ENCODE peak calls at places on chromosomes 12 and 14, in seven cellular contexts. M, O, N, B, W, P and R are unnamed samples.

GRCh38 chr12:105113094-105113493 is 5.6 kb downstream of the WASHC4 start:
- DNase-seq in M (no peak), O (no peak), N (no peak), B (no peak), W (no peak), P (no peak), R (no peak)

GRCh38 chr14:36408388-36408787 is 88.0 kb upstream of the MBIP start:
- DNase-seq in M (no peak), O (no peak), N (no peak), B (no peak), W (no peak), P (no peak), R (no peak)

GRCh38 chr14:94100847-94101246 is 9.7 kb upstream of the IFI27 start:
- DNase-seq in M (no peak), O (peak), N (peak), B (peak), W (no peak), P (no peak), R (no peak)

GRCh38 chr12:70049596-70050360 is 193.5 kb upstream of the CNOT2 start:
- DNase-seq in M (peak), O (no peak), N (no peak), B (no peak), W (no peak), P (no peak), R (no peak)

GRCh38 chr12:126428769-126429168 is 1363.5 kb downstream of the AACS start:
- DNase-seq in M (no peak), O (no peak), N (no peak), B (no peak), W (no peak), P (no peak), R (no peak)

GRCh38 chr12:78562358-78563205 is 302.0 kb upstream of the SYT1 start:
- DNase-seq in M (no peak), O (peak), N (peak), B (no peak), W (no peak), P (no peak), R (no peak)

GRCh38 chr14:67999693-68000384 is 180.3 kb downstream of the RAD51B start:
- DNase-seq in M (no peak), O (peak), N (peak), B (peak), W (no peak), P (no peak), R (no peak)

GRCh38 chr12:96070670-96071279 is 35.4 kb upstream of the LTA4H start:
- DNase-seq in M (no peak), O (no peak), N (peak), B (peak), W (no peak), P (no peak), R (no peak)

GRCh38 chr14:82070040-82070439 is 536.4 kb upstream of the SEL1L start:
- DNase-seq in M (no peak), O (no peak), N (no peak), B (no peak), W (no peak), P (no peak), R (no peak)

GRCh38 chr12:21354641-21355040 is 18.1 kb upstream of the IAPP start:
- DNase-seq in M (no peak), O (no peak), N (no peak), B (no peak), W (no peak), P (no peak), R (no peak)

GRCh38 chr14:50363734-50364113 is 33.0 kb downstream of the CDKL1 start:
- DNase-seq in M (no peak), O (peak), N (peak), B (no peak), W (no peak), P (no peak), R (no peak)

GRCh38 chr12:2183556-2184541 is 131.1 kb downstream of the CACNA1C start:
- DNase-seq in M (no peak), O (peak), N (peak), B (peak), W (no peak), P (no peak), R (no peak)

GRCh38 chr12:2190085-2190484 is 137.3 kb downstream of the CACNA1C start:
- DNase-seq in M (no peak), O (no peak), N (no peak), B (no peak), W (no peak), P (no peak), R (no peak)

GRCh38 chr12:2185751-2186341 is 133.1 kb downstream of the CACNA1C start:
- DNase-seq in M (no peak), O (no peak), N (no peak), B (peak), W (no peak), P (no peak), R (no peak)

GRCh38 chr12:2190896-2191533 is 138.2 kb downstream of the CACNA1C start:
- DNase-seq in M (no peak), O (no peak), N (no peak), B (no peak), W (no peak), P (no peak), R (no peak)

DNA sequence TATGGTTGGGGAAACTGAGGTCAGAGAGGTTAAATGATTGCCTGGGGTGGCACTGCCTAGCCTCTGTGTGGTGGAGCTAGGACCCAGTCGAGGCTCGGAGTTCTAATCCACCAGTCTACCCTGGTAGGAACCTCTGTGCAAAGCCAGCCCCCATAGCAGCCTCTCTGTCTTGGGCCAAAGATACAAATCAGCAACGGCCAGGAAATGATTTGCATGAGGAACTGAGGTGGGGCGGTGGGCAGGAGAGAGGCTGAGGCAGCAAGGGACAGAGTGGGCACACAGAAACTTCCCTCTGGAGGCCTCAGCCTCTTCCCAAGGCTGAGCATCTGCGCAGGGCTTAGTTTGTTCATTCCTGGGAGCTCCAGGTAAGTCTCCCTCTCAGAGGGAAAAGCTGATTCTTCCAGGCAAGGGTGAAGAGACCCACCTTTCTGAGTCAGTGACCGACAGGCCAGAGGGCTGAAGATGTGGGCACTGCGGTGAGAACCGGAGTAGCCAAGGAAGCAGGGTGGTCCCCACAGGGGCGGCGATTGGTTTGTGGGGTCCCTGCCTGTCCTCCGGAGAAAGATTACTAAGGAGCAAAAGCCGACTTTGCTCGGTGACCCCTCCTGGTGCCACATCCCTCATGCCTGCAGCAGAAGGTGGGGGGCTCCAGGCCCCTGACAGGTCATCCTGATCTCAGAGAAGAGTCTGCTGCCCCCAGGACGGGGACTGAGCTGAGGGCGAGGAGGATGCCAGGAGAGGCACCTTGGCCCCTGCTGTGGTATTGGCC is 134.6 kb downstream of the CACNA1C start:
- DNase-seq in M (no peak), O (no peak), N (no peak), B (no peak), W (no peak), P (no peak), R (no peak)
- H3K27ac ChIP-seq in M (no peak), O (no peak), N (no peak), B (no peak), W (no peak), P (no peak), R (no peak)

GRCh38 chr12:885701-886100 is 63.8 kb downstream of the RAD52 start:
- DNase-seq in M (no peak), O (no peak), N (no peak), B (no peak), W (no peak), P (no peak), R (no peak)

GRCh38 chr12:879641-880040 is 69.9 kb downstream of the RAD52 start:
- DNase-seq in M (no peak), O (peak), N (peak), B (peak), W (no peak), P (no peak), R (no peak)

GRCh38 chr12:880656-881055 is 68.8 kb downstream of the RAD52 start:
- DNase-seq in M (no peak), O (no peak), N (no peak), B (no peak), W (no peak), P (no peak), R (no peak)

GRCh38 chr12:886206-886605 is 63.3 kb downstream of the RAD52 start:
- DNase-seq in M (no peak), O (no peak), N (no peak), B (no peak), W (no peak), P (no peak), R (no peak)

DNA sequence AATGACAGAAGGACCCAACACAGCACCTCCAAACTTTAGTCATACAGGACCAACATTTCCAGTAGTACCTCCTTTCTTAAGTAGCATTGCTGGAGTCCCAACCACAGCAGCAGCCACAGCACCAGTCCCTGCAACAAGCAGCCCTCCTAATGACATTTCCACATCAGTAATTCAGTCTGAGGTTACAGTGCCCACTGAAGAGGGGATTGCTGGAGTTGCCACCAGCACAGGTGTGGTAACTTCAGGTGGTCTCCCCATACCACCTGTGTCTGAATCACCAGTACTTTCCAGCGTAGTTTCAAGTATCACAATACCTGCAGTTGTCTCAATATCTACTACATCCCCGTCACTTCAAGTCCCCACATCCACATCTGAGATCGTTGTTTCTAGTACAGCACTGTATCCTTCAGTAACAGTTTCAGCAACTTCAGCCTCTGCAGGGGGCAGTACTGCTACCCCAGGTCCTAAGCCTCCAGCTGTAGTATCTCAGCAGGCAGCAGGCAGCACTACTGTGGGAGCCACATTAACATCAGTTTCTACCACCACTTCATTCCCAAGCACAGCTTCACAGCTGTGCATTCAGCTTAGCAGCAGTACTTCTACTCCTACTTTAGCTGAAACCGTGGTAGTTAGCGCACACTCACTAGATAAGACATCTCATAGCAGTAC is 64.6 kb downstream of the RAD52 start:
- DNase-seq in M (no peak), O (no peak), N (no peak), B (no peak), W (no peak), P (no peak), R (no peak)
- H3K27ac ChIP-seq in M (no peak), O (no peak), N (no peak), B (no peak), W (no peak), P (no peak), R (no peak)

DNA sequence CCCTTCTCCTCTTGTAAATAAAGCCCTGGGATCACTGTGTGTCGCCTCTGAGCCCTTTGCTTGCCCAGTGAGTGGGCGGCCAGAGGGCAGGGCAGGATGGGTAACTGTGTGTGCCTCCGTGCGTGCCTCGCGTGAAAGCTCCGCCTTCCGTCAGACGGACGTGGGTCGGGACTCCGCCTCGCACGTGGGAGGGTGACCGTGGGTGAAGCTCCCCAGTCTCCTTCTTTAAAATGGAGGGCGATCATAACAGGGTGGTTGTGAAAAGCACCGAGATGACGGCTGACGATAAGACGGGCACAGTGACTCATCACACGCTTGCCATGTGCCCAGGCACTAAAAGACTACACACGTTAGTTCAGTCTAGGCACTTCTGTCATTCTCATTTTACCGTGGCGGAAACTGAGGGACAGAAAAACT is 9.2 kb downstream of the PHB2 start:
- DNase-seq in M (no peak), O (no peak), N (peak), B (peak), W (peak), P (no peak), R (peak)
- H3K27ac ChIP-seq in M (peak), O (no peak), N (no peak), B (peak), W (peak), P (peak), R (peak)

GRCh38 chr12:106305376-106305775 is 2.8 kb downstream of the TCP11L2 start:
- DNase-seq in M (no peak), O (no peak), N (peak), B (no peak), W (no peak), P (no peak), R (no peak)
- H3K27ac ChIP-seq in M (no peak), O (no peak), N (no peak), B (no peak), W (no peak), P (no peak), R (peak)

GRCh38 chr12:92369643-92370042 is 224.0 kb upstream of the BTG1 start:
- DNase-seq in M (peak), O (peak), N (no peak), B (peak), W (no peak), P (no peak), R (no peak)
- H3K27ac ChIP-seq in M (peak), O (no peak), N (no peak), B (no peak), W (no peak), P (no peak), R (no peak)

GRCh38 chr14:101965796-101966718 is 1.7 kb downstream of the DYNC1H1 start:
- DNase-seq in M (no peak), O (no peak), N (peak), B (no peak), W (no peak), P (no peak), R (no peak)
- H3K27ac ChIP-seq in M (peak), O (peak), N (no peak), B (peak), W (peak), P (peak), R (peak)

DNA sequence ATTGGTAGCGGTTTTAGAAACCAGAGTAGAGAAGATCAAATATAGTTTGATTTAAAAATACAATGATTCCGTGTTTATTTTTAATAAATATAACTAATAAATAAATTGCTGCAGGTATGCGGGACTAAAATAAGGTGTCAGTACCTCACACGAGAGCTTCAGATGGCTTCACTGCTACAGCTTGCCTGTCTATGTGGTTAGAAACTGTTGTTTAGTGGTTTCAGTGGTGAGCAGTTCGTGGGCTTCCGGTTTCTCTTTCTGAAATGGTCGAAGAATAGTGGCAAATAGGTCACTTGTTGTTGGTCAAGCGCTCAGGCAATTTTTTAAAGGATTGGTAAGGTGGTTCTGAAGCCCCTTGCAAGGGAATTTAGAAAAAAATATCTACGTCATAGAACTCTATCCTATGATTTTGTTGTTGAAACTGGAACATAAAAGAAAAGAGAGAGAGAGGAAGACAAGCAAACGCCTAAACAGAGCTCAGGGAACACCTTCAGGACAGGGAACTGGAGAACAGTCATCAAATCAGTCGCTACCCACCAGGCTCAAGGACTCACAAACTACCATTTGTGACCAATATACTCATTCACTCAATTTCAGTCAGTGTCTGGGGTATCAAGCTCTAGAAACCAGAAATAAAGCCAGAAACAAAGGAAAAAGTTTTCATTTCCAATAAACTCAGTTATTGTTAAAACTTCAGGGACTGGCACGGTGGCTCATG is 31.3 kb downstream of the GABARAPL1 start:
- DNase-seq in M (no peak), O (no peak), N (no peak), B (no peak), W (no peak), P (no peak), R (no peak)
- H3K27ac ChIP-seq in M (no peak), O (no peak), N (no peak), B (no peak), W (no peak), P (no peak), R (no peak)

GRCh38 chr14:103600503-103600902 is 28.5 kb upstream of the KLC1 start:
- DNase-seq in M (no peak), O (no peak), N (no peak), B (no peak), W (no peak), P (no peak), R (no peak)
- H3K27ac ChIP-seq in M (no peak), O (no peak), N (no peak), B (no peak), W (no peak), P (no peak), R (no peak)

GRCh38 chr12:6163554-6164060 is 36.6 kb upstream of the CD9 start:
- DNase-seq in M (no peak), O (no peak), N (no peak), B (no peak), W (no peak), P (no peak), R (no peak)

GRCh38 chr12:6169107-6169440 is 31.1 kb upstream of the CD9 start:
- DNase-seq in M (no peak), O (no peak), N (no peak), B (no peak), W (no peak), P (no peak), R (no peak)

GRCh38 chr12:6167327-6168280 is 32.6 kb upstream of the CD9 start:
- DNase-seq in M (peak), O (peak), N (peak), B (peak), W (no peak), P (no peak), R (no peak)

GRCh38 chr12:6165418-6165817 is 34.8 kb upstream of the CD9 start:
- DNase-seq in M (no peak), O (no peak), N (no peak), B (peak), W (no peak), P (no peak), R (no peak)

GRCh38 chr12:6166808-6167207 is 33.4 kb upstream of the CD9 start:
- DNase-seq in M (no peak), O (no peak), N (no peak), B (no peak), W (no peak), P (no peak), R (no peak)
- H3K27ac ChIP-seq in M (peak), O (peak), N (no peak), B (peak), W (no peak), P (peak), R (peak)

DNA sequence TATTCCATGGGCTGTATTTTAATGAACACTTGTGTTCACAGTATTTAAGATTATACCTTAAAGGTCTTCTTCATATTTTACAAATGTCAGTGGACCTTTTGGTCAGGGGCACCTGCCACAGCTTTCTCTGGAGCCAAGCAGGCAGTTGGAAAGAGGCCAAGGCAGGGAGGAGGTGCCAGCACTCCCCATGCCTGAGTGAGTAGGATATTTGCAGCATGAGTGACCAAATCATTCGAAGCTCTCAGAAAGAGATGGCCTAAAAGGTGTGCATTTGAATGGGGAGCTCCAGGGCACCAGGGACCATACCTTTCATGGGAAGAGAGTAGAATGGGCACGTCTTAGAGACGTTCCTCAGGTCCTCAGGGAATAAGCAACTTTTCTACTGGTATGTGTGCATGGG is 121.6 kb downstream of the GPR135 start:
- DNase-seq in M (no peak), O (no peak), N (no peak), B (no peak), W (no peak), P (no peak), R (peak)
- H3K27ac ChIP-seq in M (no peak), O (no peak), N (peak), B (no peak), W (no peak), P (peak), R (peak)